ENCODE peak calls at places on chromosome 11, in four cellular contexts. One of them, this sample, is unnamed.

GRCh38 chr11:130785376-130786110 is 130.7 kb downstream of the SNX19 start:
- DNase-seq in ovary: no peak
- DNase-seq in adrenal gland: no peak
- DNase-seq in body of pancreas: no peak
- DNase-seq in this sample: no peak

GRCh38 chr11:65851083-65851579 is 6.8 kb downstream of the CFL1 start:
- DNase-seq in ovary: no peak
- DNase-seq in adrenal gland: no peak
- DNase-seq in body of pancreas: no peak
- DNase-seq in this sample: no peak

GRCh38 chr11:68450711-68451110 is 9.8 kb upstream of the PPP6R3 start:
- DNase-seq in ovary: no peak
- DNase-seq in adrenal gland: no peak
- DNase-seq in body of pancreas: no peak
- DNase-seq in this sample: no peak

GRCh38 chr11:44955019-44955738 is 4.5 kb upstream of the TP53I11 start:
- DNase-seq in ovary: peak; percentile 35
- DNase-seq in adrenal gland: peak; percentile 78
- DNase-seq in body of pancreas: peak; percentile 57
- DNase-seq in this sample: no peak

GRCh38 chr11:20670932-20671403 is 1.6 kb downstream of the NELL1 start:
- DNase-seq in ovary: no peak
- DNase-seq in adrenal gland: no peak
- DNase-seq in body of pancreas: no peak
- DNase-seq in this sample: no peak

GRCh38 chr11:45385844-45386243 is 99.7 kb upstream of the SYT13 start:
- DNase-seq in ovary: no peak
- DNase-seq in adrenal gland: no peak
- DNase-seq in body of pancreas: no peak
- DNase-seq in this sample: no peak

GRCh38 chr11:83971063-83971462 is 684.9 kb upstream of the CCDC90B start:
- DNase-seq in ovary: no peak
- DNase-seq in adrenal gland: peak; percentile 18
- DNase-seq in body of pancreas: peak; percentile 12
- DNase-seq in this sample: no peak

GRCh38 chr11:134764367-134764766 is 352.3 kb upstream of the B3GAT1 start:
- DNase-seq in ovary: no peak
- DNase-seq in adrenal gland: no peak
- DNase-seq in body of pancreas: no peak
- DNase-seq in this sample: no peak

GRCh38 chr11:102840018-102840417 is 3.4 kb downstream of the MMP3 start:
- DNase-seq in ovary: no peak
- DNase-seq in adrenal gland: no peak
- DNase-seq in body of pancreas: no peak
- DNase-seq in this sample: no peak

DNA sequence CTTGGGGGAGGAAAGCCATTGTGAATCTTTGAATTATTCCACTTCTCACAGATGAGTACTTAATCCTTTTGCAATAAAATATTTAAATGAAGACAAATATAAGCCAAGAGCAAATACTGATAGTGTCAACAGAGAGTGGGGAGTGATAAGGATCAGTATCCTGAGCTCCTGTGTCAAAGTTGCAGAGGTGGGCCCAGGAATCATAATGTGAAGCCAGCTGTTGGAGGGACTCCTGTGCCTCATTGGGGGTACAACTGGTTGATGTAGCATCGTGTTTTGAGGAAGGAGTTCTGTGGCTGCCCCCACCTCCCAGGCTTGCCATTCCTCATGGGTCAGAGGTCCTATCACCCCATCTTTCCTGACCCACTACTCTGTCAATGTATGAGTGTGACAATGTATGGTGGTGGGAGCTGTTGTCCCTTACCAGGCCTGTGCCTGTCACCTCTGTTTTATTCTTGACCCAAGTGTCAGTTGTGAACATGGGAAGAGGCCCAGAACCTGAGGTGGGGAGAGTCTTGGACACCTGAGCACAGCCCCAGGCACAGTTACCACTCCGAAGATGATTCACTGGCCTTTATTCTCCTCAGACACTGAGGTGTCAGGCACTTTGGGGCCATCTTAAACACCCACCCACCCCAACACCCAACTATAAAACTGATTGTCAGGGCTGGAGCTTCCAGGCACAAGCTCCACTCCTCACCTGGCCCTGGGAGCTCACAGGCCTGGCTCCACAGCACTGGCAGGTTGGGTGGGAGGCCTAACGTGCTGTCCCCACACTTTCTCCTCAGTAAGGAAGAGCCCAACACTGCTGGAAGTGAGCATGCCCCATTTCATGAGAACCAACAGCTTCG is 38.4 kb downstream of the KCNQ1OT1 start:
- DNase-seq in ovary: no peak
- DNase-seq in adrenal gland: no peak
- DNase-seq in body of pancreas: no peak
- DNase-seq in this sample: no peak
- H3K9me3 ChIP-seq in ovary: no peaks in the 10 kb centered on the region
- H3K9me3 ChIP-seq in adrenal gland: no peaks in the 10 kb centered on the region
- H3K9me3 ChIP-seq in body of pancreas: peaks cover 37% of the 10 kb centered on the region
- H3K9me3 ChIP-seq in this sample: peaks cover 17% of the 10 kb centered on the region

GRCh38 chr11:70736461-70736860 is 338.1 kb downstream of the CTTN start:
- DNase-seq in ovary: no peak
- DNase-seq in adrenal gland: no peak
- DNase-seq in body of pancreas: no peak
- DNase-seq in this sample: no peak

GRCh38 chr11:70734911-70735310 is 336.6 kb downstream of the CTTN start:
- DNase-seq in ovary: no peak
- DNase-seq in adrenal gland: no peak
- DNase-seq in body of pancreas: no peak
- DNase-seq in this sample: no peak

GRCh38 chr11:70734379-70734778 is 336.1 kb downstream of the CTTN start:
- DNase-seq in ovary: no peak
- DNase-seq in adrenal gland: no peak
- DNase-seq in body of pancreas: no peak
- DNase-seq in this sample: no peak

GRCh38 chr11:70736937-70737640 is 338.8 kb downstream of the CTTN start:
- DNase-seq in ovary: no peak
- DNase-seq in adrenal gland: no peak
- DNase-seq in body of pancreas: no peak
- DNase-seq in this sample: no peak

GRCh38 chr11:70735976-70736375 is 337.6 kb downstream of the CTTN start:
- DNase-seq in ovary: no peak
- DNase-seq in adrenal gland: no peak
- DNase-seq in body of pancreas: no peak
- DNase-seq in this sample: no peak
- H3K9me3 ChIP-seq in ovary: no peaks in the 10 kb centered on the region
- H3K9me3 ChIP-seq in adrenal gland: no peaks in the 10 kb centered on the region
- H3K9me3 ChIP-seq in body of pancreas: no peaks in the 10 kb centered on the region
- H3K9me3 ChIP-seq in this sample: no peaks in the 10 kb centered on the region

GRCh38 chr11:97738751-97739150 is 1282.0 kb upstream of the CNTN5 start:
- DNase-seq in ovary: no peak
- DNase-seq in adrenal gland: no peak
- DNase-seq in body of pancreas: no peak
- DNase-seq in this sample: no peak

GRCh38 chr11:97742717-97743116 is 1278.0 kb upstream of the CNTN5 start:
- DNase-seq in ovary: no peak
- DNase-seq in adrenal gland: no peak
- DNase-seq in body of pancreas: no peak
- DNase-seq in this sample: no peak

GRCh38 chr11:97743205-97743742 is 1277.5 kb upstream of the CNTN5 start:
- DNase-seq in ovary: no peak
- DNase-seq in adrenal gland: no peak
- DNase-seq in body of pancreas: no peak
- DNase-seq in this sample: no peak

GRCh38 chr11:97740783-97741151 is 1280.0 kb upstream of the CNTN5 start:
- DNase-seq in ovary: no peak
- DNase-seq in adrenal gland: no peak
- DNase-seq in body of pancreas: no peak
- DNase-seq in this sample: no peak

DNA sequence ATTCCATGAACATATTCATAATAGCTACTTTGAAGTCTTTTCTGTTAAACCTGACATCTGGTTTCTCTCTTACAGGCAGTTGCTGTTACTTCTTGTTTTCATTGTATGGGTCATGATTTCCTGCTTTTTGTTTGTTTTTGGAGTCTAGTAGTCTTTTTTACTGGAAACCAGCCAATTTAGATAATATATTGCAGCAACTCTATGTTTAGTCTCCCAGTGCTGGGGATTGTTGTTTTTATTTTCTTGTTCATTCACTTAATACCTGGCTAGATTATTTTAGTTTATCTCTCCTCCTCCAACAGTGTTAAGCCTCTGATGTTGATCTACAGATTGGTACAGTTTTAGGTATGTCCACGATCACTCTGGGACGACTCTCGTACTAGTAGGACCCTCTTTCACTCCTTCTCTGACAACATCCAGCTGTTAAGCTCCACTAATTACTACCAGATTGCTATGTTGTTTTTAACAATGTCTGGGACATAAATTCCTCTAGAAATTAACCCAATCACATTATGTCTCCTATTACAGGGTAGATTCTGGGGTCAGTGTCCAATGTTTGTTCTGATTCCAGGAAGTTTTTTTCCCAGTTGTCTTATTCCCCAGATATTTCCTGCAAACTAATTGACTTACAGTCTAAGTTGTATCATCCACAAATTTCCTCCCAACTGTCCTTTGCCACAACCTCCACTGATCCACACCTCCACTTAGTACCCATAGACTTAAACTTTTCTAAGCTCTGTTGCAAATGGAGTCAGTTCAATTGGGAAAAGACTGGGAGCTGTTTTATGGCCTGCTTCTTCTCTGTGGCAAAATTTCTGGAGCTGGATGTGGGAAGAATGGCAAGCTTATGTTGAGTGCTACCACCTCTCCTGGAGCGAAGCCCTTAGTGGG is 1280.6 kb upstream of the CNTN5 start:
- DNase-seq in ovary: no peak
- DNase-seq in adrenal gland: no peak
- DNase-seq in body of pancreas: no peak
- DNase-seq in this sample: no peak
- H3K9me3 ChIP-seq in ovary: no peaks in the 10 kb centered on the region
- H3K9me3 ChIP-seq in adrenal gland: no peaks in the 10 kb centered on the region
- H3K9me3 ChIP-seq in body of pancreas: no peaks in the 10 kb centered on the region
- H3K9me3 ChIP-seq in this sample: no peaks in the 10 kb centered on the region

GRCh38 chr11:70689764-70690163 is 291.4 kb downstream of the CTTN start:
- DNase-seq in ovary: no peak
- DNase-seq in adrenal gland: no peak
- DNase-seq in body of pancreas: no peak
- DNase-seq in this sample: no peak
- H3K9me3 ChIP-seq in ovary: no peaks in the 10 kb centered on the region
- H3K9me3 ChIP-seq in adrenal gland: no peaks in the 10 kb centered on the region
- H3K9me3 ChIP-seq in body of pancreas: no peaks in the 10 kb centered on the region
- H3K9me3 ChIP-seq in this sample: no peaks in the 10 kb centered on the region

GRCh38 chr11:1392561-1392960 is 2.8 kb downstream of the BRSK2 start:
- DNase-seq in ovary: no peak
- DNase-seq in adrenal gland: no peak
- DNase-seq in body of pancreas: no peak
- DNase-seq in this sample: no peak
- H3K9me3 ChIP-seq in ovary: no peaks in the 10 kb centered on the region
- H3K9me3 ChIP-seq in adrenal gland: no peaks in the 10 kb centered on the region
- H3K9me3 ChIP-seq in body of pancreas: no peaks in the 10 kb centered on the region
- H3K9me3 ChIP-seq in this sample: no peaks in the 10 kb centered on the region

GRCh38 chr11:55342901-55343300 is at the start of gene OR4A16:
- DNase-seq in ovary: no peak
- DNase-seq in adrenal gland: no peak
- DNase-seq in body of pancreas: no peak
- DNase-seq in this sample: no peak
- H3K9me3 ChIP-seq in ovary: no peaks in the 10 kb centered on the region
- H3K9me3 ChIP-seq in adrenal gland: no peaks in the 10 kb centered on the region
- H3K9me3 ChIP-seq in body of pancreas: no peaks in the 10 kb centered on the region
- H3K9me3 ChIP-seq in this sample: no peaks in the 10 kb centered on the region

GRCh38 chr11:12027844-12028243 is 19.4 kb upstream of the DKK3 start:
- DNase-seq in ovary: no peak
- DNase-seq in adrenal gland: no peak
- DNase-seq in body of pancreas: no peak
- DNase-seq in this sample: no peak
- H3K9me3 ChIP-seq in ovary: no peaks in the 10 kb centered on the region
- H3K9me3 ChIP-seq in adrenal gland: no peaks in the 10 kb centered on the region
- H3K9me3 ChIP-seq in body of pancreas: no peaks in the 10 kb centered on the region
- H3K9me3 ChIP-seq in this sample: no peaks in the 10 kb centered on the region